ENCODE peak calls at places on chromosomes 4 and X, in eight cellular contexts. M is A549, H is transverse colon, W is lower leg skin, K is endothelial cell of umbilical vein, E is tibial nerve, C is IMR-90, O is stomach. F is an unnamed sample.

GRCh38 chr4:48065587-48066052 is 49.0 kb downstream of the NIPAL1 start:
- DNase-seq in M (no peak), H (no peak), W (no peak), K (no peak), E (no peak), C (no peak), O (no peak), F (no peak)

GRCh38 chr4:144582105-144582850 is 63.7 kb upstream of the HHIP start:
- DNase-seq in M (no peak), H (no peak), W (no peak), K (peak), E (no peak), C (peak), O (no peak), F (no peak)

GRCh38 chrX:137424679-137425078 is 141.2 kb upstream of the ZIC3 start:
- DNase-seq in M (no peak), H (no peak), W (no peak), K (no peak), E (no peak), C (no peak), O (no peak), F (no peak)

GRCh38 chrX:123159403-123159802 is 24.7 kb upstream of the GRIA3 start:
- DNase-seq in M (no peak), H (no peak), W (no peak), K (no peak), E (no peak), C (no peak), O (no peak), F (no peak)

GRCh38 chrX:49999048-49999447 is 76.7 kb downstream of the CLCN5 start:
- DNase-seq in M (no peak), H (no peak), W (no peak), K (no peak), E (no peak), C (no peak), O (no peak), F (no peak)

GRCh38 chr4:147924604-147925412 is 192.9 kb downstream of the ARHGAP10 start:
- DNase-seq in M (peak), H (peak), W (no peak), K (peak), E (no peak), C (peak), O (peak), F (no peak)

GRCh38 chrX:18574591-18574990 is 97.3 kb downstream of the RS1 start:
- DNase-seq in M (no peak), H (no peak), W (no peak), K (peak), E (peak), C (peak), O (no peak), F (peak)

GRCh38 chrX:130296743-130297142 is 28.0 kb upstream of the ZNF280C start:
- DNase-seq in M (no peak), H (no peak), W (no peak), K (peak), E (no peak), C (peak), O (no peak), F (no peak)

GRCh38 chrX:78527263-78527662 is 131.9 kb downstream of the RTL3 start:
- DNase-seq in M (no peak), H (no peak), W (no peak), K (no peak), E (no peak), C (peak), O (no peak), F (no peak)

GRCh38 chr4:132593717-132594400 is 555.2 kb upstream of the PCDH10 start:
- DNase-seq in M (no peak), H (no peak), W (no peak), K (no peak), E (no peak), C (no peak), O (no peak), F (no peak)

GRCh38 chr4:75973770-75974169 is 17.0 kb downstream of the SDAD1 start:
- DNase-seq in M (no peak), H (no peak), W (no peak), K (no peak), E (no peak), C (no peak), O (no peak), F (no peak)

GRCh38 chrX:69496143-69496542 is 8.0 kb upstream of the NALF2 start:
- DNase-seq in M (no peak), H (no peak), W (no peak), K (no peak), E (no peak), C (no peak), O (no peak), F (no peak)

GRCh38 chrX:68894513-68895338 is 65.9 kb downstream of the EFNB1 start:
- DNase-seq in M (no peak), H (peak), W (peak), K (peak), E (peak), C (peak), O (peak), F (no peak)

GRCh38 chr4:82172186-82172585 is 201.6 kb downstream of the HNRNPD start:
- DNase-seq in M (no peak), H (no peak), W (no peak), K (no peak), E (no peak), C (no peak), O (no peak), F (no peak)

GRCh38 chr4:186685744-186686143 is 37.9 kb downstream of the FAT1 start:
- DNase-seq in M (peak), H (no peak), W (no peak), K (no peak), E (no peak), C (peak), O (no peak), F (no peak)

GRCh38 chr4:24646777-24647460 is 62.6 kb upstream of the DHX15 start:
- DNase-seq in M (no peak), H (no peak), W (no peak), K (no peak), E (no peak), C (no peak), O (no peak), F (no peak)

GRCh38 chrX:7891928-7892327 is 35.3 kb downstream of the PNPLA4 start:
- DNase-seq in M (no peak), H (no peak), W (no peak), K (no peak), E (no peak), C (no peak), O (no peak), F (no peak)

GRCh38 chr4:101019313-101019712 is 328.0 kb downstream of the PPP3CA start:
- DNase-seq in M (no peak), H (no peak), W (no peak), K (no peak), E (no peak), C (no peak), O (no peak), F (no peak)

GRCh38 chrX:95893632-95894031 is 791.0 kb upstream of the DIAPH2 start:
- DNase-seq in M (no peak), H (no peak), W (peak), K (no peak), E (peak), C (no peak), O (no peak), F (no peak)

GRCh38 chrX:106802063-106802387 is 448 bp upstream of the TBC1D8B start:
- DNase-seq in M (peak), H (no peak), W (no peak), K (no peak), E (no peak), C (no peak), O (no peak), F (no peak)

GRCh38 chr4:157045507-157046127 is 30.3 kb upstream of the GLRB start:
- DNase-seq in M (peak), H (peak), W (peak), K (peak), E (peak), C (peak), O (no peak), F (peak)

GRCh38 chr4:113106076-113106475 is 56.6 kb downstream of the ANK2 start:
- DNase-seq in M (peak), H (no peak), W (no peak), K (no peak), E (no peak), C (peak), O (no peak), F (no peak)

GRCh38 chrX:64842492-64842891 is 133.8 kb downstream of the ZC4H2 start:
- DNase-seq in M (no peak), H (no peak), W (no peak), K (no peak), E (no peak), C (no peak), O (no peak), F (no peak)

GRCh38 chr4:56276547-56276946 is 110.7 kb downstream of the AASDH start:
- DNase-seq in M (no peak), H (no peak), W (no peak), K (no peak), E (no peak), C (peak), O (no peak), F (no peak)

GRCh38 chr4:772776-773175 is 53.2 kb downstream of the CPLX1 start:
- DNase-seq in M (no peak), H (no peak), W (no peak), K (no peak), E (no peak), C (no peak), O (no peak), F (no peak)

GRCh38 chr4:7539659-7540058 is 104.9 kb upstream of the PSAPL1 start:
- DNase-seq in M (peak), H (no peak), W (no peak), K (no peak), E (no peak), C (no peak), O (no peak), F (peak)

GRCh38 chrX:43753637-43754036 is 97.5 kb downstream of the MAOA start:
- DNase-seq in M (no peak), H (no peak), W (no peak), K (no peak), E (no peak), C (no peak), O (no peak), F (no peak)

GRCh38 chr4:7414736-7415510 is 19.8 kb downstream of the PSAPL1 start:
- DNase-seq in M (no peak), H (no peak), W (no peak), K (no peak), E (no peak), C (no peak), O (peak), F (no peak)

GRCh38 chrX:135595543-135595942 is 75.1 kb downstream of the INTS6L start:
- DNase-seq in M (no peak), H (no peak), W (no peak), K (no peak), E (no peak), C (no peak), O (no peak), F (no peak)

GRCh38 chrX:141467442-141467841 is 117.1 kb downstream of the SPANXA1 start:
- DNase-seq in M (no peak), H (no peak), W (no peak), K (peak), E (no peak), C (peak), O (no peak), F (no peak)

GRCh38 chr4:154608555-154609252 is 3.8 kb downstream of the FGG start:
- DNase-seq in M (no peak), H (no peak), W (no peak), K (no peak), E (no peak), C (no peak), O (no peak), F (no peak)

GRCh38 chr4:71162386-71162785 is 168.9 kb downstream of the DCK start:
- DNase-seq in M (no peak), H (no peak), W (no peak), K (no peak), E (no peak), C (no peak), O (no peak), F (no peak)

GRCh38 chr4:71171592-71171991 is 167.2 kb upstream of the SLC4A4 start:
- DNase-seq in M (no peak), H (no peak), W (no peak), K (no peak), E (no peak), C (no peak), O (no peak), F (no peak)

GRCh38 chr4:71163317-71163716 is 169.9 kb downstream of the DCK start:
- DNase-seq in M (no peak), H (no peak), W (no peak), K (no peak), E (no peak), C (peak), O (no peak), F (no peak)

DNA sequence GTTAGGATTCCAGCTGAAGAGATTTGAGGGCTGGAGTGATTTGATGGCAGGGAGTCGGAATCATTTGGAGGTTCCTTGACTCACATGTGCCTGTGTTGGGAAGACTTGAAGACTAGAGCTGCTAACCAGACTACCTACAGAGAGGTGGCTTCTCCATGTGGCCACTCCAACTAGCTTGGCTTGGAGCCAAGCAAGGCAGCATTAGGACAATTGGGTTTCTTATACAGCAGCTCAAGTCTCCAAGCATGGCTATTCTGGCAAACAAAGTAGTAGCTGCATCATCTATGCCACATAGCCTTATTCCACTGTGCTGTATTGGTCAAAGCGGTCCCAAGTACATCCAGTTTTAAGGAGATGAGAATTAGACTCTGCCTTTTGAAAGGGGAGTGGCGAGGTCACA is 171.7 kb upstream of the SLC4A4 start:
- DNase-seq in M (no peak), H (no peak), W (no peak), K (no peak), E (no peak), C (no peak), O (no peak), F (no peak)
- TF ChIP-seq POLR2A in M (no peak), H (no peak), W (no peak), K (no peak), E (no peak), C (no peak), O (no peak), F (no peak)

DNA sequence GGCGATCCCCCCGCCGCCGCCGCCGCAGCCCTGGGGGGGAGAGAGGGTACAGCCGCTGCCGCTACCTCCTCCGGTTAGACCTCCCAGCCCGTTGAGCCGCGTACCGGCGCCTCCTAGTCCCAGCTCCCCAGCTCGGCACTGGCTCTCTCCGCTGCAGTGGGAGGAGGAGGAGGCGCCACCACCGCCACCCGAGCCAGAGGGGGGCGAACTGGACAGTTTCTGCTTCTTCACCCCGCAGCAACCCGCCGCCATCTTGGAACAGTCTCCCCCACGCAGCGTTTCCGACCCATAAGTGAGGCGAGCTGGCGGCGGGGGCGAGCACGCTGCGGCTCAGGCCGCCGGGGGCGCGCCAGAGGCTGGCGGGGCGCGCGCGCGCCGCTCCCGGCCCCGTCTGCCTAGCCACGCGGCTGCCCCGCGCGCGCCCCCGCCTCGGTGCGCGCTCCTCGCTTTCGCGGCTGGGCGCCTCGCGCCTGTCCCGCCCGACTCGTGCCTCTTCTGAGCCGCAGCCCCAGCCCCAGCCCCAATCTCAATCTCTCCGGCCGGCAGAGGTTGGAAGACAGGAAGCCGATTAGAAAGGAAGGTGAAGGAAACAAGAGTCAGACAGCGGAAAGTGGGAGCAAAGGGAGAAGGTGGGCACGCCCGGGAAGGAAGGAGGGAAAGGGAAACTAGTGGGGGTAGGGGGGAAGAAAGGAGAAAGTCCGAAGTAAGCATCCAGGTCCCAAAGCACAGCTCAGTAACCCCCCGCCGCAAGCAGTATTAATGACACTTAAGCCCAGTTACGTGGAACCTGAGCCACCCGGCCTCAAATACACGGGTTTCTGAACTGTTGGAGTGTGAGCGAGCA is at the start of gene AMMECR1:
- DNase-seq in M (peak), H (peak), W (peak), K (peak), E (peak), C (peak), O (peak), F (peak)
- TF ChIP-seq POLR2A in M (peak), H (peak), W (no peak), K (no peak), E (peak), C (peak), O (no peak), F (peak)

GRCh38 chrX:40647307-40648197 is at the start of gene CXorf38:
- DNase-seq in M (peak), H (peak), W (peak), K (peak), E (peak), C (peak), O (peak), F (peak)
- TF ChIP-seq POLR2A in M (peak), H (peak), W (no peak), K (peak), E (peak), C (peak), O (no peak), F (peak)

GRCh38 chr4:102343964-102344519 is 1.2 kb downstream of the SLC39A8 start:
- DNase-seq in M (no peak), H (no peak), W (no peak), K (no peak), E (peak), C (peak), O (no peak), F (no peak)
- TF ChIP-seq POLR2A in M (no peak), H (no peak), W (no peak), K (no peak), E (no peak), C (no peak), O (no peak), F (no peak)

DNA sequence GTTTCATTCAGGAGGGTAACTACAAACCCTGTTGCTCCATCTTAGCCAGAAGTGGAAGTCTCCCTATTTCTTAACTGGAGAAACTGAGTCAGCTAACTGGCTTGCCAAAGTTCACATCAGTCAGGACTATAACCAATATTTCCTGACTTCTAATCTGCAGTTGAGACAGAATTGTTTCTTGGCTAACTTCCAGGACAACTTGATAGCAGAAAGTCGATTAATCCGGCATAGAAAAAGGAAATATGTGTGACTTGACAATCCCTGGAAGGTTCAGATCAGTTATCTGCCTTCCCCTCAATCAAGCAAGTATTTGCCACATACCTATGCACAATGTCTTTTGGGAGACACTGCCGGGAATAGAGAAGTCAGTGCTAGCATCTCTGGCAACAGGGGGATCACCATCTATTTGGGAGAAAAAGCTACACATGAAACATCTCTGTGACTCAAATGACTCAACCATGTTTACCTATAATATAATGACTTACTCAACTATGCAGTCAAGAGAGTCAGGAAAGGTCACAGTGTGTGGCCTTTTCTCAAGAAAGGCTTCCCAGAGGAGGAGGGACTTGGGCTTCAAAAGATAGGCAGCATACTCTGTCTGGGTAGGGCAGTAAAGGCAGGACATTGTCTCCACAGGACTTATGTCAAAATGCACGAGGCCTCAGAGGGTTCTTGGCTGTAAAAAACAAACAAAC is 12.4 kb upstream of the LONRF3 start:
- DNase-seq in M (no peak), H (no peak), W (no peak), K (no peak), E (no peak), C (no peak), O (no peak), F (no peak)
- TF ChIP-seq POLR2A in M (no peak), H (no peak), W (no peak), K (no peak), E (no peak), C (no peak), O (no peak), F (no peak)

DNA sequence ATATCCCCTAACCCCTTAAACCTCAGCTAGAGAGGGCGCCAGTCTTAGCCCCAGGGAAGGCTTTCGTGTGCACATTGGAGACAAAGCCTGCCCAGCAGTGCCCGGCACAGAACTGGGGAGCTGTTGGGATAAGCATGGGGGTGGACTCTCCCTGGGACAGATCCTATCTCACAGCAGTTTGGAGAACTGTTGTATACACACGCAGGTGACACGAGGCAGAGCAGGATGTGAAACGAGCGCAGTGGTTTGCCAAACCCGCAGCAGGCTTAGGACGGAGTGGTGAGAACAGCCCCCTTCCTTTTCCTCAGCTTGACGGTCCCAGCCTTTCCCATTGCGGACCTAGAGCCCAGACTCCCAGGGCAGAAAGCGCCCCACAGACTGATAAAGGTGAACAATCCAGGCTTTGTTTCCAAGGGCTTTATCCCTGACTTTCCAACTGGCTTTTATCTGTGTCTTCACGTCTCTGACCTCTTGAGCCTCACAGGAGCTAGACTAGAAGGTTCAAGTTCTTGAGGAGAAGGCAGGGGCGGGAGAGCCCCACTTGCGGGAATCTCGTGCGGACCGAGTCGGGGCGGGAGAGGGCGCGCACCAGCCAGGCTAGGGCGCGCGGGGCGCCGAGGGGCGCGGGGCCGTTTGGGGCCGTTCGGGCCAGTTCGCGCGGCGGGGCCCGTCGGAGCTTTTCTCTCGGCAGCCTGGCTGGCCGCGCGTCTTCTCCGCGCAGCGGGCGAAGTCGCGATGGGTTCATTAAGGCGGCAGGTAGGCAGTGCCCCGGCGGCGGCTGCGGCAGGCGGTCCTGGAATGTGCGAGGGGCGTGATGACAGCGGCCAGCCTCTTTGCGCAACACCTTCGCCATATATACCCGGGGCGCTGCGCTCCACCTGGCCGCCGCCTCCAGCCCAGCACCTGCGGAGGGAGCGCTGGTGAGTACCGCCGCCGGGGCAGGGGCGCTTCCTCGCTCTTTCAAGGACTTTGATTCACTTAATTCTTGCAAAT is at the start of gene SLC34A2:
- DNase-seq in M (no peak), H (peak), W (no peak), K (no peak), E (no peak), C (no peak), O (peak), F (no peak)
- TF ChIP-seq POLR2A in M (no peak), H (no peak), W (no peak), K (no peak), E (no peak), C (no peak), O (no peak), F (no peak)